ENCODE peak calls at places on chromosomes 12 and 14, in four cellular contexts. O is K562, C is HepG2, Z is H1. N is an unnamed sample.

GRCh38 chr12:70543444-70543843 is 93.8 kb downstream of the PTPRB start:
- DNase-seq in O (no peak), C (peak; percentile 41), Z (no peak), N (no peak)

GRCh38 chr12:111546171-111546570 is 52.9 kb downstream of the ATXN2 start:
- DNase-seq in O (no peak), C (no peak), Z (no peak), N (no peak)

GRCh38 chr14:101108579-101109346 is 205.2 kb upstream of the RTL1 start:
- DNase-seq in O (no peak), C (no peak), Z (no peak), N (no peak)

GRCh38 chr12:54390176-54390667 is 5.7 kb upstream of the ZNF385A start:
- DNase-seq in O (peak; percentile 84), C (no peak), Z (no peak), N (no peak)

GRCh38 chr12:92695056-92695455 is 7.7 kb upstream of the PLEKHG7 start:
- DNase-seq in O (no peak), C (no peak), Z (no peak), N (no peak)

GRCh38 chr12:46373303-46374182 is 970 bp upstream of the SLC38A2 start:
- DNase-seq in O (peak; percentile 64), C (peak; percentile 72), Z (no peak), N (no peak)

GRCh38 chr12:32331133-32331532 is 68.2 kb upstream of the FGD4 start:
- DNase-seq in O (no peak), C (peak; percentile 16), Z (no peak), N (no peak)

GRCh38 chr12:83827193-83827592 is 1085.4 kb downstream of the SLC6A15 start:
- DNase-seq in O (no peak), C (no peak), Z (no peak), N (no peak)

GRCh38 chr14:97638864-97639263 is 841.7 kb downstream of the VRK1 start:
- DNase-seq in O (no peak), C (no peak), Z (no peak), N (no peak)

GRCh38 chr12:13973981-13974380 is 7.4 kb downstream of the GRIN2B start:
- DNase-seq in O (no peak), C (no peak), Z (no peak), N (no peak)

GRCh38 chr14:61218765-61219164 is 62.4 kb downstream of the TMEM30B start:
- DNase-seq in O (no peak), C (no peak), Z (no peak), N (no peak)

GRCh38 chr12:104929926-104930325 is 28.2 kb downstream of the SLC41A2 start:
- DNase-seq in O (no peak), C (no peak), Z (no peak), N (no peak)

GRCh38 chr14:100103261-100104005 is 38.2 kb downstream of the EVL start:
- DNase-seq in O (no peak), C (no peak), Z (no peak), N (no peak)
- TF ChIP-seq TAF1 in O (no peak), C (no peak), Z (no peak), N (no peak)

GRCh38 chr12:89225401-89225800 is 126.9 kb downstream of the DUSP6 start:
- DNase-seq in O (no peak), C (no peak), Z (no peak), N (no peak)

GRCh38 chr12:89230376-89231101 is 121.8 kb downstream of the DUSP6 start:
- DNase-seq in O (no peak), C (peak; percentile 17), Z (no peak), N (no peak)

GRCh38 chr12:89228466-89228865 is 123.8 kb downstream of the DUSP6 start:
- DNase-seq in O (no peak), C (no peak), Z (no peak), N (no peak)

GRCh38 chr12:89227774-89228173 is 124.5 kb downstream of the DUSP6 start:
- DNase-seq in O (no peak), C (no peak), Z (no peak), N (no peak)

DNA sequence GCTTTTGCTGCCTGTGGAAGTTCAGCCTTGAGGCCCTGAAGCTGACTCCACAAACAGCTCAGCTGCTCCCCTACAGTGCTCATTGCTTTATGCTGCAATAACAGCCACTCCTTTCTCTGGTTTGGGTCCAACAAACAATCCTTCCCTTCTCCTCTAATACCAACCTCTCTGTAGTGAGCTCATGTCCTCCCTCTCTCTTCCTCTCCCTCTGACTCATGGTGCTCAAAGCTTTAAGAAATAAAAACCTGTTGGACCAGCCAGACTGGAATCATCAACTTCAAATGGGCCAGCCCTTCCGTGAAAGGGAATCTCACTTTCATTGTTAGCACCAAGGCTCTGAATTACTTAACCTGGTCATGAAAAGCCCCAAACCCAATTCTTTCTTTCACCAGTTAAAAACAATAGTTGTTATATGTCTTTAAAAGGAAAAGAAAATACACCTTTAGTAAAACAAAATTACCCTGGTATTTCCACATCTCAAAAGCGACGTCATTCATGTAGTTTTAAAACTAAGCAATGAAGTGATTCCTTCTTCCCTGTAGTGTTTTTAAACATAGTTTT is 126.4 kb downstream of the DUSP6 start:
- DNase-seq in O (no peak), C (no peak), Z (no peak), N (no peak)
- TF ChIP-seq ZNF274 in O (no peak), C (no peak), Z (no peak), N (no peak)

GRCh38 chr14:74516451-74517155 is 23.0 kb downstream of the ISCA2 start:
- DNase-seq in O (peak; percentile 9), C (peak; percentile 65), Z (no peak), N (no peak)
- TF ChIP-seq TAF1 in O (no peak), C (no peak), Z (peak; percentile 25), N (no peak)

GRCh38 chr12:51210690-51211395 is 7.0 kb downstream of the POU6F1 start:
- DNase-seq in O (no peak), C (no peak), Z (no peak), N (no peak)
- TF ChIP-seq ZNF274 in O (no peak), C (no peak), Z (no peak), N (no peak)

GRCh38 chr14:93538411-93538810 is 107.7 kb downstream of the UNC79 start:
- DNase-seq in O (peak; percentile 20), C (no peak), Z (peak; percentile 15), N (no peak)
- TF ChIP-seq TAF1 in O (no peak), C (no peak), Z (no peak), N (no peak)

DNA sequence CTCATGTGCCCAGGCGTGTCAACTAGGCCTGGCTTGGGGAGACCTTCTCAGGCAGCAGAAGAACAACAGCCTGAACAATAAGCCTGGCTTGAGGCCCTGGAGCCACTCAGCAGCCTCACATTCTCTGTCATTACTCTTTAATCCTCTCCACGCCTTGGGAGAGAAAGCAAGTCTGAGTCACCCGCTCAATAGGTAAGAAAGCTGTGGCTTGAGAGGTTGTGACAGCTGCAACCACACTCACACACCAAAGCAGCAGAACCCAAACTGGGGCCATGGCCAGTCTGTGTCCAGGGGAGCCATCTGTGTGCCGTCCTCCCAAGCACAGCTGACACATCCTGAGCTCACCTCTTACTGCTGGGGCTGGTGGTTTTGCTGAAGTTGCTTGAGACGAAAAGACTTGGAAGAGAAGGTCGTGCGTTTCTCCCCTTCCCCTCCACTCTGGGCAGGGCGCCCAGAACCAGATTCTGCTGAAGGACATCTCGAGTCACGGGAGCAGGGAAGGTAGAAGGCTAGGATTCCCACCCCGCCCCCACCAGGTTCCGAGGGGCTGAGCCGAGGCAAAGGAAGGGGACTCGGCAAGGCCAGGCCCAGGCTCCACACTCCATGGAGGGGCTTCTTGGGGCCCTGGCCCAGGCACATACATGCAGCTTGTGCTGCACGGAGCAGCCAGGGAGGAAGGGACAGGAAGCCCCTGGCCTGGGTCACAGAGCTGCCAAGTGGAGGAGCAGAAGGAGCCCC is 5.5 kb downstream of the TMEM63C start:
- DNase-seq in O (no peak), C (no peak), Z (no peak), N (no peak)
- TF ChIP-seq ZNF274 in O (no peak), C (no peak), Z (no peak), N (no peak)

DNA sequence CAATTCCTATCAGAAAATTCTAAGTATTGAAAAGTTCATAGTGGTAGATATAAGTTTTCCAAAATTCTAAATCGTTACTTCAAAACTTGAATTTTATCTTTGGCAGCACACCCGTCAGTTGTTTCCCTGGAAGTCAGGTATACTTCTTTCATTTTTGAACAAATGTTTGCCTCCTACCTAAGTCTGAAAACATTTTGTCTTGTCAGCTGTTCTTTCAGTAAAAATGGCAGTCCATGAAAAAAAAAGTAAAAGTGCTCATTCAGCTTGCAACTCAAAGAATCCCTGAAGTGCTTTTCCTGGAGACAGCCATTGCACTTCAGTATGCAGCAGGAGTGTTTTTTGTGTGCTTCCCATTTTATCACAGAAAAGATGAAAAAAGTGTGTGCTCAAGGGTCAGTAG is 130.1 kb upstream of the NEDD1 start:
- DNase-seq in O (no peak), C (no peak), Z (no peak), N (no peak)
- TF ChIP-seq TAF1 in O (no peak), C (no peak), Z (no peak), N (no peak)